ENCODE peak calls at places on chromosomes 7 and 10, in four cellular contexts. One of them, this sample, is unnamed.
A peak's percentile ranks its signal among the peaks of the same experiment; 100 is the strongest.

GRCh38 chr7:155449008-155449879 is 8.7 kb upstream of the EN2 start:
- DNase-seq in HCT116: no peak
- DNase-seq in HepG2: no peak
- DNase-seq in K562: no peak
- DNase-seq in this sample: no peak

GRCh38 chr7:88289505-88290129 is 17.1 kb downstream of the STEAP4 start:
- DNase-seq in HCT116: peak; percentile 73
- DNase-seq in HepG2: no peak
- DNase-seq in K562: no peak
- DNase-seq in this sample: no peak

GRCh38 chr7:27173412-27174076 is 576 bp downstream of the HOXA10 start:
- DNase-seq in HCT116: no peak
- DNase-seq in HepG2: no peak
- DNase-seq in K562: no peak
- DNase-seq in this sample: no peak

GRCh38 chr7:128112781-128113221 is 81.6 kb upstream of the LRRC4 start:
- DNase-seq in HCT116: no peak
- DNase-seq in HepG2: no peak
- DNase-seq in K562: no peak
- DNase-seq in this sample: no peak

GRCh38 chr10:28797904-28798371 is 120.6 kb downstream of the BAMBI start:
- DNase-seq in HCT116: no peak
- DNase-seq in HepG2: no peak
- DNase-seq in K562: no peak
- DNase-seq in this sample: no peak

GRCh38 chr7:138828302-138828701 is 30.3 kb upstream of the ATP6V0A4 start:
- DNase-seq in HCT116: no peak
- DNase-seq in HepG2: no peak
- DNase-seq in K562: no peak
- DNase-seq in this sample: no peak

GRCh38 chr10:132938472-132939329 is 3.7 kb downstream of the CFAP46 start:
- DNase-seq in HCT116: no peak
- DNase-seq in HepG2: peak; percentile 29
- DNase-seq in K562: peak; percentile 35
- DNase-seq in this sample: no peak

GRCh38 chr7:69359003-69359555 is 239.2 kb upstream of the AUTS2 start:
- DNase-seq in HCT116: no peak
- DNase-seq in HepG2: no peak
- DNase-seq in K562: no peak
- DNase-seq in this sample: no peak

GRCh38 chr10:101768791-101769170 is 7.1 kb downstream of the FGF8 start:
- DNase-seq in HCT116: no peak
- DNase-seq in HepG2: no peak
- DNase-seq in K562: no peak
- DNase-seq in this sample: no peak

GRCh38 chr10:52077796-52078195 is 236.3 kb upstream of the DKK1 start:
- DNase-seq in HCT116: no peak
- DNase-seq in HepG2: no peak
- DNase-seq in K562: no peak
- DNase-seq in this sample: no peak

GRCh38 chr7:158353606-158354570 is 233.7 kb downstream of the PTPRN2 start:
- DNase-seq in HCT116: peak; percentile 22
- DNase-seq in HepG2: peak; percentile 22
- DNase-seq in K562: peak; percentile 71
- DNase-seq in this sample: peak; percentile 38

GRCh38 chr10:128095753-128096469 is 30.3 kb downstream of the MKI67 start:
- DNase-seq in HCT116: no peak
- DNase-seq in HepG2: no peak
- DNase-seq in K562: no peak
- DNase-seq in this sample: no peak

GRCh38 chr10:33331020-33331557 is 3.4 kb downstream of the NRP1 start:
- DNase-seq in HCT116: no peak
- DNase-seq in HepG2: no peak
- DNase-seq in K562: no peak
- DNase-seq in this sample: no peak

GRCh38 chr10:131626274-131626673 is 274.5 kb upstream of the PPP2R2D start:
- DNase-seq in HCT116: no peak
- DNase-seq in HepG2: no peak
- DNase-seq in K562: no peak
- DNase-seq in this sample: no peak

GRCh38 chr7:7428806-7429205 is 106.9 kb downstream of the COL28A1 start:
- DNase-seq in HCT116: no peak
- DNase-seq in HepG2: no peak
- DNase-seq in K562: no peak
- DNase-seq in this sample: no peak

GRCh38 chr10:31697271-31698168 is 231.1 kb downstream of the ARHGAP12 start:
- DNase-seq in HCT116: no peak
- DNase-seq in HepG2: no peak
- DNase-seq in K562: no peak
- DNase-seq in this sample: no peak

GRCh38 chr10:69646688-69647060 is 16.6 kb downstream of the FAM241B start:
- DNase-seq in HCT116: no peak
- DNase-seq in HepG2: no peak
- DNase-seq in K562: no peak
- DNase-seq in this sample: no peak

GRCh38 chr7:9939171-9939570 is 1034.5 kb upstream of the PHF14 start:
- DNase-seq in HCT116: no peak
- DNase-seq in HepG2: no peak
- DNase-seq in K562: no peak
- DNase-seq in this sample: no peak

GRCh38 chr10:91435241-91435640 is 25.1 kb downstream of the HECTD2 start:
- DNase-seq in HCT116: no peak
- DNase-seq in HepG2: no peak
- DNase-seq in K562: no peak
- DNase-seq in this sample: no peak

GRCh38 chr7:74329225-74329624 is 40.0 kb downstream of the CLIP2 start:
- DNase-seq in HCT116: no peak
- DNase-seq in HepG2: no peak
- DNase-seq in K562: no peak
- DNase-seq in this sample: no peak

GRCh38 chr7:153524070-153524601 is 528.1 kb upstream of the DPP6 start:
- DNase-seq in HCT116: no peak
- DNase-seq in HepG2: no peak
- DNase-seq in K562: no peak
- DNase-seq in this sample: no peak

GRCh38 chr7:147756290-147756689 is 834.3 kb upstream of the C7orf33 start:
- DNase-seq in HCT116: no peak
- DNase-seq in HepG2: no peak
- DNase-seq in K562: no peak
- DNase-seq in this sample: no peak

DNA sequence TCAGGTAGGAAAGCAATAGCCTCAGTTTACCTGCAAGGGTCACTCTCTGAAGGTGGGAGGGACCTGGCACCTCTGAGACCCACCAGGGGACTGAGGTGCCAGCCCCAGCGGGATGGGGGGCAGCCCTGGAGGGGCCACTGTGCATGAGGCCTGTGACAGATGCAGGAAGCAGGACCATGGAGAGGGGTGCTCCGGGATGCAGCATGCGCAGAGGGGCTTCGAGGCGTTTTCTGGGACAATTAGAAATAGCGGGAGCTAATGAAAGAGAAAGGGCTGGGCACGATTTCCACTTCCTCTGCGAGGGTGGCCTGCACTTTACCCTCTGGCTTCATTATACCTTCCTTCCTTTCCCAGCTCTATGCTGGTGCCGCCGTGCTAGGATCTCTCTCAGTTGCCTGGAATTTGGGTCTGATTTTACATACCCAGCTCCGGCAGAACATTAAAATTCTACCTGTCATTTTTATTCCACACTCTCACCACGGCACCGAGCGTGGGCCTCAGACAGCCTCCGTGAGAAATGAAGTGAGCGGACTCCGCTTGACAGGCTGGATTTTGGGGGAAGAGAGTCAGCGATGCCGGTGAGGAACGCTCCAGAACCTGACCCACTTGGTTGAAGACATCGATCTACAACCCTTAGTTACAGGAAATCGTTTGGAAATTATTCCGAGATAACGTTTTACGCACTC is 333.9 kb upstream of the PFKP start:
- DNase-seq in HCT116: no peak
- DNase-seq in HepG2: no peak
- DNase-seq in K562: no peak
- DNase-seq in this sample: no peak
- TF ChIP-seq REST in HCT116: no peak
- TF ChIP-seq REST in HepG2: no peak
- TF ChIP-seq REST in K562: no peak
- TF ChIP-seq REST in this sample: no peak

GRCh38 chr7:100472121-100472851 is 6.7 kb downstream of the TSC22D4 start:
- DNase-seq in HCT116: no peak
- DNase-seq in HepG2: no peak
- DNase-seq in K562: peak; percentile 56
- DNase-seq in this sample: no peak

GRCh38 chr7:100467638-100468373 is 3.7 kb upstream of the SPACDR start:
- DNase-seq in HCT116: no peak
- DNase-seq in HepG2: no peak
- DNase-seq in K562: peak; percentile 22
- DNase-seq in this sample: no peak

GRCh38 chr7:100466830-100467605 is 3.0 kb upstream of the SPACDR start:
- DNase-seq in HCT116: no peak
- DNase-seq in HepG2: no peak
- DNase-seq in K562: no peak
- DNase-seq in this sample: no peak

GRCh38 chr7:100471021-100471420 is 7.0 kb upstream of the SPACDR start:
- DNase-seq in HCT116: no peak
- DNase-seq in HepG2: no peak
- DNase-seq in K562: peak; percentile 25
- DNase-seq in this sample: no peak

DNA sequence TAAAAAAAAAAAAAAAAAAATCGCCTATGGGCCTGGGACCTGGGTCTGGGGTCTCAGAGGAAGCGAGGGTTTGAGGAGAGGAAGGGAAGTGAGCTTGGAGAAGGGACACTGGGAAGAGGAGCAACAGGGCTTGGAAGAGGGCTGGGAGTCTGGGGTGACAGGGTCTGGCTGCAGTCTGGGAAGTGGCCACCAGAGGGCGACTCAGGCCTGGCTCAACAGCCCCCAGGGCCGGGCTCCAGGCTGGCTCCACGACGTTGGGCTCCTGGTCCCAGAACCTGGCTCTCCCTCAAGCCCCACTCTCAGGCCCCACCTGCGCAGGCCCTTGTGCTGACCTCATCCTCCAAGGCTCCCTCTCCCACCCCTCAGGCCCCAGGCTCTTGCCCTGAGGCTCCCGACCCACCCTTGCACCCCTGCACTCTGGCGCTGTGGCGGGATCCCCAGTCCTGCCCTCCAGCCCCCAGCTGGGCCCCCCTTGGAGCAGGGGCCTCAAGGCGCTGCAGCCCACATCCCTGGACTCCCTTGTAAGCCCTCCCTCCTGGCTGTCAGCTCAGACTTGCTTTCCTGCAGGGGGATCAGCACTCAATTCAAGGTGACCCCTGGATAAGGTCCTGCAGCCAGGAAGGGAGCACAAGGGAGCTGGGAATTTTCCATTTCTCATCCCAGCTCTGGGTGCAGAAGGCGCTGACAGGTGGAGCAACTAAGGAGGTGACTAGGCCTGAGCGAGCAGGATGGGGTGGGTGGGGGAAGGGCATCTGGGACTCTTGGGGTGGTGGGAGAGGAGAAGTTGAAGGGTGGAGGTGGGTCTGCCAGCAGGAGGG is 5.4 kb upstream of the SPACDR start:
- DNase-seq in HCT116: no peak
- DNase-seq in HepG2: peak; percentile 51
- DNase-seq in K562: peak; percentile 90
- DNase-seq in this sample: peak; percentile 66
- H3K36me3 ChIP-seq in HCT116: peaks cover 2% of the 10 kb centered on the region
- H3K36me3 ChIP-seq in HepG2: peaks cover 4% of the 10 kb centered on the region
- H3K36me3 ChIP-seq in K562: peaks cover 62% of the 10 kb centered on the region
- H3K36me3 ChIP-seq in this sample: no peaks in the 10 kb centered on the region

GRCh38 chr10:43880160-43880559 is 231.5 kb upstream of the ZNF32 start:
- DNase-seq in HCT116: no peak
- DNase-seq in HepG2: no peak
- DNase-seq in K562: no peak
- DNase-seq in this sample: no peak

GRCh38 chr10:43877001-43877400 is 228.3 kb upstream of the ZNF32 start:
- DNase-seq in HCT116: no peak
- DNase-seq in HepG2: no peak
- DNase-seq in K562: no peak
- DNase-seq in this sample: no peak

GRCh38 chr10:43879162-43879561 is 230.5 kb upstream of the ZNF32 start:
- DNase-seq in HCT116: no peak
- DNase-seq in HepG2: no peak
- DNase-seq in K562: no peak
- DNase-seq in this sample: no peak

GRCh38 chr10:43879742-43880141 is 231.1 kb upstream of the ZNF32 start:
- DNase-seq in HCT116: no peak
- DNase-seq in HepG2: no peak
- DNase-seq in K562: no peak
- DNase-seq in this sample: no peak

DNA sequence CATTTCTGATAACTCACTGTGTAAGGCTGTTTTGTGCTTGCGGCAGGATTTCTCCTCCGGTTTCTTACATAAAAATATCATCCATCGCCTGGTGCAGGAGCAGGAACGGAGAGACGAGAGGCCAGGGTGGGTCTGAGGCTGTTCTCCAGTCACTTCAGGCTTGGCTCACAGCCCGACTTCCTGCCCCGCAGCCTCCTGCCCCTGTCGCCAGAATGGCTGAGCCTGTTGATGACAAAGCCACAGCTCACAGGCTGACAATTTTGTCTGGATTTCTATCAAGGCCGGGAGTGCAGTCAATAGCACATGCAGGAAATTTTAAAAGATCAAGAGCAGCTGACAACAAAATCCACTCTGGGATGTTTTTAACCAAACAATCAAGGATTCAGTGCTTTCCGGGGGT is 229.7 kb upstream of the ZNF32 start:
- DNase-seq in HCT116: no peak
- DNase-seq in HepG2: no peak
- DNase-seq in K562: no peak
- DNase-seq in this sample: no peak
- TF ChIP-seq TCF7L2 in HCT116: no peak
- TF ChIP-seq TCF7L2 in HepG2: no peak
- TF ChIP-seq TCF7L2 in K562: no peak
- TF ChIP-seq TCF7L2 in this sample: no peak

GRCh38 chr7:97479740-97480290 is 252.1 kb upstream of the TAC1 start:
- DNase-seq in HCT116: no peak
- DNase-seq in HepG2: no peak
- DNase-seq in K562: no peak
- DNase-seq in this sample: no peak

DNA sequence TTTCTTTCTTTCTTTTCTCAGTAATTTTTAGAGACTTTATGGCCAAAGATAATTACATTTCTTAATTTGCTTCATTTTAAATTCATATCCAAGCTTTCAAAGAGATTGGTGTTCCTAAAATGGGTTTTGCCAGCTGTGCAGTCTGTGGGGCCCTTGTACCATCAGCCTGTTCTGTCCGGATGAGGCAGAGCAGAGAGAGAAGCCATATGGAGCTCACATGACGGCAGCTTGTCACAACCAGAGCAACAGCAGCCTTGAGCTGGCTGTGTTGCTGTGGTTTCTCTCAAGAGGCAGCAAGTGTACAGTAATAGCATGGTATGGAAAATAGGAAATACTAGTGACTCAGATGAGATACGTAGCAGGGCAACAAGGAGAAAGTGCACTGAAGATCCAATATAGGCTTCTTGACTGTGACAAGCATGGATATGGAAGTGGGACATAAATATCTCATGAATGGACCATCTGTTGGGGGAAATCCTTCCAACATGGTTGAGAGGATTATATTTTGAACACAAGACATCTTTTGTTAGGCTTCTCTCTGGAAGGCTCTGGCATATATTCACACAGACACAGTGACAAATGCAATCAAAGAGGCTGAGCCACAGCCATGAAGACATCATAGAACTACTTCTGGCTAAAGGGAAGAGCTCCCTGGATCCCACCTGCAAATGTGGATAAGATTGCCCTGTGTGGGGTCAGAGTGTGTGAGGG is 251.0 kb upstream of the TAC1 start:
- DNase-seq in HCT116: no peak
- DNase-seq in HepG2: no peak
- DNase-seq in K562: no peak
- DNase-seq in this sample: no peak
- TF ChIP-seq REST in HCT116: no peak
- TF ChIP-seq REST in HepG2: no peak
- TF ChIP-seq REST in K562: no peak
- TF ChIP-seq REST in this sample: no peak